ENCODE peak calls at places on chromosomes 4 and X, in six cellular contexts. O is esophagus squamous epithelium, G is A549, E is PC-3, L is vagina, Z is IMR-90. I is an unnamed sample.

GRCh38 chrX:18889982-18890381 is 93.9 kb downstream of the PHKA2 start:
- DNase-seq in O (no peak), G (no peak), E (no peak), L (no peak), Z (no peak), I (no peak)

GRCh38 chrX:22165732-22166457 is 106.8 kb upstream of the CBLL2 start:
- DNase-seq in O (no peak), G (no peak), E (peak; percentile 56), L (no peak), Z (peak; percentile 45), I (no peak)

GRCh38 chrX:70289168-70289792 is 447 bp downstream of the PDZD11 start:
- DNase-seq in O (no peak), G (no peak), E (peak; percentile 14), L (no peak), Z (peak; percentile 2), I (no peak)

GRCh38 chrX:139890991-139891700 is 41.7 kb downstream of the ATP11C start:
- DNase-seq in O (no peak), G (no peak), E (peak; percentile 83), L (no peak), Z (peak; percentile 88), I (no peak)

GRCh38 chrX:85243155-85243554 is 424 bp downstream of the SATL1 start:
- DNase-seq in O (no peak), G (no peak), E (no peak), L (no peak), Z (no peak), I (no peak)

GRCh38 chrX:42846741-42847140 is 68.8 kb upstream of the PPP1R2C start:
- DNase-seq in O (no peak), G (no peak), E (no peak), L (no peak), Z (no peak), I (no peak)

GRCh38 chr4:125985856-125986255 is 671.1 kb downstream of the FAT4 start:
- DNase-seq in O (no peak), G (no peak), E (no peak), L (no peak), Z (no peak), I (no peak)

GRCh38 chr4:76690906-76691275 is 207.1 kb downstream of the SOWAHB start:
- DNase-seq in O (no peak), G (no peak), E (peak; percentile 47), L (no peak), Z (peak; percentile 24), I (no peak)

GRCh38 chr4:71081192-71081591 is 87.7 kb downstream of the DCK start:
- DNase-seq in O (no peak), G (no peak), E (no peak), L (no peak), Z (peak; percentile 16), I (no peak)

GRCh38 chrX:137742846-137743245 is 176.9 kb downstream of the ZIC3 start:
- DNase-seq in O (no peak), G (no peak), E (no peak), L (no peak), Z (no peak), I (no peak)

GRCh38 chr4:103032575-103032974 is 13.1 kb upstream of the SLC9B1 start:
- DNase-seq in O (no peak), G (no peak), E (peak; percentile 52), L (no peak), Z (peak; percentile 32), I (no peak)

GRCh38 chr4:57071340-57071739 is 38.8 kb downstream of the IGFBP7 start:
- DNase-seq in O (no peak), G (no peak), E (no peak), L (no peak), Z (peak; percentile 57), I (no peak)

GRCh38 chr4:180059216-180059881 is 2183.9 kb upstream of the TENM3 start:
- DNase-seq in O (no peak), G (peak; percentile 0), E (no peak), L (no peak), Z (no peak), I (no peak)

GRCh38 chr4:8761167-8761823 is 110.3 kb downstream of the HMX1 start:
- DNase-seq in O (no peak), G (no peak), E (no peak), L (no peak), Z (no peak), I (peak; percentile 17)

GRCh38 chr4:111781611-111782010 is 363.6 kb upstream of the FAM241A start:
- DNase-seq in O (no peak), G (no peak), E (peak; percentile 64), L (no peak), Z (no peak), I (no peak)

GRCh38 chrX:112867570-112867969 is 26.9 kb upstream of the AMOT start:
- DNase-seq in O (no peak), G (no peak), E (no peak), L (no peak), Z (no peak), I (no peak)

GRCh38 chrX:103586659-103587058 is 1.3 kb downstream of the TCEAL4 start:
- DNase-seq in O (no peak), G (no peak), E (no peak), L (no peak), Z (no peak), I (no peak)
- H3K27ac ChIP-seq in O (peak overlapping the region; percentile 90), G (peak overlapping the region; percentile 99), E (no peak overlapping the region), L (peak overlapping the region; percentile 92), Z (no peak overlapping the region), I (no peak overlapping the region)

GRCh38 chr4:38759077-38759789 is 23.6 kb downstream of the TLR10 start:
- DNase-seq in O (no peak), G (peak; percentile 15), E (peak; percentile 57), L (no peak), Z (peak; percentile 80), I (no peak)

GRCh38 chr4:38762560-38762959 is 20.2 kb downstream of the TLR10 start:
- DNase-seq in O (no peak), G (no peak), E (no peak), L (no peak), Z (no peak), I (no peak)

GRCh38 chr4:38760915-38761314 is 21.9 kb downstream of the TLR10 start:
- DNase-seq in O (no peak), G (no peak), E (no peak), L (no peak), Z (no peak), I (no peak)

GRCh38 chr4:38757945-38758344 is 24.8 kb downstream of the TLR10 start:
- DNase-seq in O (no peak), G (no peak), E (peak; percentile 59), L (no peak), Z (no peak), I (no peak)

GRCh38 chr4:38759790-38760122 is 23.0 kb downstream of the TLR10 start:
- DNase-seq in O (no peak), G (no peak), E (no peak), L (no peak), Z (no peak), I (no peak)
- H3K4me3 ChIP-seq in O (no peak overlapping the region), G (no peak overlapping the region), E (no peak overlapping the region), L (no peak overlapping the region), Z (no peak overlapping the region), I (no peak overlapping the region)

DNA sequence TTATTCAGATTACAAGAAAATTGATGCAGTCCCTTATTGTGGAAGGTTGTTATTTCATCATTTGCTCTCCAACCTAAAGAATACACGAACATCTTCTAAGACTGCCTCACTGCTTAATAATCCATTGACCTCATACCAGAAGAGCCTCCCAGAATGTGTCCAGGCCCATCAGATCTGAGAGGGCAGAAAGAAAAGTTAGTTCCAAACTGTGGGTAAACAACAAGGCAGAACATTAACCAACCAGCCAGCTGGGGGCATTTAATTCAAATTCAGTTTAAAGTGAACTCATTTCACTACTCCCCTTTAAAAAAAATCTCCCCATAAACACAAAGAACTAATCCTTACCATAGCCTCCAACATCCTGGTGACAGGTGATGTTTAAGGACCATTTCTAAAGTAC is 13.8 kb downstream of the GPC4 start:
- DNase-seq in O (no peak), G (no peak), E (no peak), L (no peak), Z (no peak), I (no peak)
- H3K27ac ChIP-seq in O (peak overlapping the region; percentile 44), G (no peak overlapping the region), E (no peak overlapping the region), L (no peak overlapping the region), Z (no peak overlapping the region), I (no peak overlapping the region)

DNA sequence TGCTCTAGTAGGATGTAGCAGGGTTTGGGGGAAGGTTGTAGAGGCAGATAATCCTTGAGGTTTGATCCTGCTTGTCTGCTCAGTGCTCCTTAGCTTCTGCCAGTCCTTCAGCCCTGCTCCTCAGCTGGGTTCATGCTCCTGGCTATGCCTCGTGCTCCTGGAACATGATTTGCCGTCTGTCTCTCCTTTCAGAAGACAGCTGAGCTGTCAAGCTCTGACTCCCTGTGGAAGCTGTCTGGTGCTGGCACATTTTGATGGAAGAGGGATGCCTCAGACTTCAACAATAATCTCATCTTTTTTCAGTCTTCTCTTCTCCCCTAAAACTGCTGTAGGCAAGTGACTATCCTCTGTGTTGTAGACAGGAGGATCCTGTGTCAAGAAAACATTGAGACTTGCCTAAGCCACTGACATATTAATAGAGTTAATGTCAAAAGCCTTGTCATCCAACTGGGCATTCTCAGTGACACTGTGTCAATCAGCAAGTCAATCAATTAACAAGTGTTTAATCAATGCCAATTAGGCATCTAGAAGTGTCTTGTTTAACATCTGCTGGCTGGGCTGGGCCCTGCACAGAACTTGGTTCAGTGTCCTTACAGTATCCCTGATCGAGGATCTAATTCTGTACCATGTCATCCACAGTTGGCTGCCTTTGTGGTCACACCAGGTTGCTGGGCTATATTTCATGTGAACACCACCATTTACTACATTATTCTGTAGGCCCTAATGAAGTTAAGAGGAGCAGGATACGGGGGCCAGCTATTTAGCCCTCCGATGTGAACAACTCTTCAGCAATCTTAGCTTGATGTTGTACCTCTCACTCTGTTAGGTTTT is 96.7 kb downstream of the SYNPO2 start:
- DNase-seq in O (no peak), G (no peak), E (no peak), L (no peak), Z (no peak), I (no peak)
- H3K4me3 ChIP-seq in O (no peak overlapping the region), G (no peak overlapping the region), E (no peak overlapping the region), L (no peak overlapping the region), Z (no peak overlapping the region), I (no peak overlapping the region)

I was measured in lower lobe of right lung.